ENCODE peak calls at places on chromosomes 2 and 18, in eight cellular contexts. D is activated T-cell treated with anti-CD3 and anti-CD28 coated beads for 1 hour, T is RWPE1, L is HEK293T, R is amniotic stem cell, A is cardiac fibroblast, O is cardiac muscle cell, V is AG09319. Q is an unnamed sample.

GRCh38 chr18:62372156-62372555 is 47.0 kb downstream of the TNFRSF11A start:
- DNase-seq in V (no peak), R (no peak), T (no peak), L (no peak), D (no peak), O (no peak), A (no peak), Q (no peak)

GRCh38 chr2:32061973-32062861 is 1.1 kb upstream of the SPAST start:
- DNase-seq in V (no peak), A (peak), D (no peak), O (peak), T (peak), L (peak), R (no peak), Q (peak)

GRCh38 chr2:179393481-179393880 is 128.8 kb upstream of the SESTD1 start:
- DNase-seq in R (no peak), D (no peak), V (no peak), T (no peak), L (no peak), O (no peak), A (no peak), Q (no peak)

GRCh38 chr2:213251618-213252017 is 32.6 kb upstream of the SPAG16 start:
- DNase-seq in O (peak), A (peak), D (no peak), L (peak), R (peak), V (peak), T (peak), Q (peak)

GRCh38 chr2:121253021-121253673 is 31.9 kb downstream of the TFCP2L1 start:
- DNase-seq in R (no peak), V (no peak), T (no peak), D (no peak), L (no peak), O (no peak), A (no peak), Q (no peak)

GRCh38 chr2:113965644-113966043 is 75.8 kb downstream of the ACTR3 start:
- DNase-seq in L (peak), O (peak), V (no peak), R (no peak), T (no peak), A (peak), D (no peak), Q (no peak)

GRCh38 chr2:179460530-179460929 is 195.9 kb upstream of the SESTD1 start:
- DNase-seq in R (peak), L (no peak), D (no peak), A (peak), O (no peak), T (peak), V (peak), Q (peak)

GRCh38 chr2:86347401-86347800 is 10.0 kb upstream of the REEP1 start:
- DNase-seq in L (no peak), T (no peak), V (no peak), D (no peak), A (no peak), R (no peak), O (no peak), Q (no peak)

GRCh38 chr2:136118819-136119716 is 1.1 kb upstream of the CXCR4 start:
- DNase-seq in V (no peak), T (no peak), A (no peak), D (peak), L (peak), O (peak), R (no peak), Q (peak)

GRCh38 chr2:238287702-238288649 is at the start of gene PER2:
- DNase-seq in O (peak), L (peak), A (peak), D (peak), R (peak), T (peak), V (peak), Q (peak)

GRCh38 chr2:37653805-37654378 is 17.6 kb downstream of the CDC42EP3 start:
- DNase-seq in O (no peak), D (no peak), R (no peak), A (no peak), T (peak), V (no peak), L (no peak), Q (peak)

GRCh38 chr2:113080134-113080533 is 12.4 kb downstream of the IL1F10 start:
- DNase-seq in A (peak), O (peak), R (no peak), V (no peak), D (peak), L (peak), T (no peak), Q (peak)

GRCh38 chr18:3012306-3012919 is 531 bp downstream of the LPIN2 start:
- DNase-seq in L (peak), T (peak), V (no peak), O (no peak), D (peak), A (peak), R (no peak), Q (peak)

GRCh38 chr2:176189666-176190641 is 1.5 kb downstream of the HOXD1 start:
- DNase-seq in A (no peak), V (no peak), L (no peak), O (peak), T (no peak), R (no peak), D (no peak), Q (no peak)

GRCh38 chr18:8400193-8400752 is 209.0 kb upstream of the RAB12 start:
- DNase-seq in D (no peak), V (no peak), R (no peak), A (no peak), O (peak), L (no peak), T (no peak), Q (no peak)

GRCh38 chr2:152847067-152847466 is 128.6 kb downstream of the ARL6IP6 start:
- DNase-seq in L (no peak), A (peak), O (no peak), D (no peak), R (no peak), V (peak), T (no peak), Q (peak)

GRCh38 chr2:239883326-239884050 is 141.7 kb downstream of the NDUFA10 start:
- DNase-seq in D (no peak), T (no peak), O (no peak), V (no peak), R (no peak), L (no peak), A (no peak), Q (no peak)

GRCh38 chr18:11741505-11742145 is 52.6 kb downstream of the GNAL start:
- DNase-seq in A (no peak), O (no peak), T (peak), D (no peak), R (no peak), V (no peak), L (peak), Q (no peak)

GRCh38 chr2:112216158-112216557 is 38.7 kb downstream of the ZC3H8 start:
- DNase-seq in V (no peak), L (no peak), A (peak), O (peak), R (no peak), T (no peak), D (no peak), Q (no peak)

GRCh38 chr2:42141687-42142475 is 27.3 kb upstream of the EML4 start:
- DNase-seq in D (no peak), V (peak), T (no peak), A (peak), O (peak), R (peak), L (peak), Q (peak)

GRCh38 chr2:238919307-238919706 is 71.4 kb downstream of the TWIST2 start:
- DNase-seq in L (no peak), O (no peak), R (no peak), D (no peak), T (no peak), V (no peak), A (no peak), Q (no peak)

GRCh38 chr18:44507729-44508325 is 172.9 kb upstream of the SETBP1 start:
- DNase-seq in R (no peak), D (no peak), O (peak), T (no peak), V (no peak), L (no peak), A (peak), Q (no peak)

GRCh38 chr18:35707247-35707646 is 125.7 kb downstream of the GALNT1 start:
- DNase-seq in D (no peak), T (no peak), O (no peak), L (no peak), V (no peak), A (no peak), R (no peak), Q (no peak)

GRCh38 chr2:220057922-220058321 is 430.5 kb downstream of the SLC4A3 start:
- DNase-seq in A (no peak), V (no peak), R (no peak), T (no peak), D (no peak), O (no peak), L (no peak), Q (no peak)

GRCh38 chr2:183579686-183580085 is 455.4 kb downstream of the NUP35 start:
- DNase-seq in D (no peak), V (no peak), R (no peak), L (no peak), A (peak), T (no peak), O (peak), Q (no peak)